ENCODE peak calls at places on chromosomes 7 and 10, in six cellular contexts. D, A, N, H, T and E are unnamed samples.

GRCh38 chr7:83701744-83702143 is 52.8 kb upstream of the SEMA3E start:
- DNase-seq in D (no peak), A (no peak), N (no peak), H (no peak), T (no peak), E (no peak)

GRCh38 chr7:18866359-18867036 is 250.9 kb downstream of the TWIST1 start:
- DNase-seq in D (peak; percentile 55), A (peak; percentile 26), N (no peak), H (no peak), T (no peak), E (no peak)

GRCh38 chr10:4450981-4451501 is 375.0 kb upstream of the AKR1E2 start:
- DNase-seq in D (no peak), A (no peak), N (no peak), H (no peak), T (no peak), E (no peak)

GRCh38 chr10:113273151-113273876 is 279.5 kb upstream of the HABP2 start:
- DNase-seq in D (peak; percentile 41), A (no peak), N (no peak), H (no peak), T (no peak), E (no peak)

GRCh38 chr10:105743343-105744056 is 1102.4 kb downstream of the SORCS3 start:
- DNase-seq in D (no peak), A (no peak), N (no peak), H (no peak), T (no peak), E (no peak)

GRCh38 chr10:102157224-102157623 is 5.0 kb downstream of the NOLC1 start:
- DNase-seq in D (no peak), A (no peak), N (no peak), H (no peak), T (no peak), E (no peak)

GRCh38 chr10:77290528-77291155 is 347.0 kb downstream of the KCNMA1 start:
- DNase-seq in D (no peak), A (no peak), N (no peak), H (no peak), T (no peak), E (no peak)

GRCh38 chr10:109456566-109457361 is 466.5 kb downstream of the XPNPEP1 start:
- DNase-seq in D (no peak), A (no peak), N (no peak), H (no peak), T (no peak), E (no peak)

GRCh38 chr7:131194070-131194865 is 133.4 kb upstream of the MKLN1 start:
- DNase-seq in D (no peak), A (peak; percentile 3), N (no peak), H (no peak), T (no peak), E (no peak)

GRCh38 chr7:156897673-156898072 is 4.7 kb upstream of the LMBR1 start:
- DNase-seq in D (no peak), A (no peak), N (no peak), H (no peak), T (no peak), E (no peak)

GRCh38 chr7:25812086-25812855 is 339.7 kb upstream of the NFE2L3 start:
- DNase-seq in D (no peak), A (no peak), N (no peak), H (no peak), T (no peak), E (no peak)

GRCh38 chr7:86776136-86776535 is 132.4 kb downstream of the GRM3 start:
- DNase-seq in D (no peak), A (no peak), N (no peak), H (no peak), T (no peak), E (no peak)

GRCh38 chr10:31650010-31650409 is 278.6 kb downstream of the ARHGAP12 start:
- DNase-seq in D (peak; percentile 84), A (no peak), N (no peak), H (no peak), T (no peak), E (no peak)